ENCODE peak calls at places on chromosomes 11 and 22, in six cellular contexts. R, U, O, L, M and T are unnamed samples.

GRCh38 chr11:44746894-44747293 is 20.1 kb downstream of the TSPAN18 start:
- DNase-seq in O (no peak), U (no peak), R (no peak), M (no peak), L (no peak), T (peak; percentile 59)

GRCh38 chr22:44992166-44992565 is 17.6 kb downstream of the PHF21B start:
- DNase-seq in R (no peak), L (no peak), O (no peak), M (no peak), U (no peak), T (no peak)

GRCh38 chr11:33926954-33927552 is 35.2 kb upstream of the LMO2 start:
- DNase-seq in U (no peak), R (no peak), O (no peak), M (no peak), L (no peak), T (no peak)

GRCh38 chr22:38138961-38139360 is 28.5 kb upstream of the BAIAP2L2 start:
- DNase-seq in R (no peak), O (no peak), L (no peak), U (no peak), M (no peak), T (no peak)

GRCh38 chr22:30304495-30305244 is 15.4 kb upstream of the CASTOR1 start:
- DNase-seq in R (peak; percentile 23), L (no peak), M (peak; percentile 41), O (no peak), U (no peak), T (no peak)

GRCh38 chr11:61488651-61489291 is 19.8 kb upstream of the LRRC10B start:
- DNase-seq in R (peak; percentile 95), O (no peak), L (peak; percentile 80), U (peak; percentile 71), M (peak; percentile 10), T (peak; percentile 51)

GRCh38 chr11:75315439-75315805 is 36.0 kb downstream of the ARRB1 start:
- DNase-seq in O (no peak), U (no peak), L (no peak), M (no peak), R (no peak), T (no peak)

GRCh38 chr11:22785251-22785650 is 44.4 kb downstream of the SVIP start:
- DNase-seq in O (no peak), R (no peak), L (no peak), M (peak; percentile 86), U (peak; percentile 31), T (no peak)

GRCh38 chr11:70854891-70855556 is 397.4 kb downstream of the SHANK2 start:
- DNase-seq in R (peak; percentile 80), U (no peak), M (no peak), O (no peak), L (no peak), T (peak; percentile 88)

GRCh38 chr11:117230286-117230961 is 1.4 kb downstream of the PCSK7 start:
- DNase-seq in M (no peak), O (no peak), U (peak; percentile 26), L (no peak), R (no peak), T (no peak)

GRCh38 chr11:16572946-16573345 is 165.5 kb upstream of the C11orf58 start:
- DNase-seq in M (no peak), L (no peak), U (no peak), R (peak; percentile 22), O (no peak), T (no peak)

GRCh38 chr11:69000831-69001245 is 12.2 kb downstream of the MRGPRF start:
- DNase-seq in O (peak; percentile 38), R (no peak), L (no peak), U (peak; percentile 9), M (peak; percentile 91), T (peak; percentile 60)

GRCh38 chr22:37351268-37351667 is 69.0 kb downstream of the CYTH4 start:
- DNase-seq in U (no peak), L (no peak), O (no peak), M (no peak), R (no peak), T (no peak)

GRCh38 chr11:2096001-2096918 is 42.9 kb downstream of the IGF2 start:
- DNase-seq in U (no peak), L (no peak), R (no peak), O (peak; percentile 33), M (no peak), T (no peak)

GRCh38 chr11:74018331-74019005 is 9.6 kb upstream of the UCP3 start:
- DNase-seq in M (no peak), O (no peak), L (no peak), U (peak; percentile 97), R (peak; percentile 84), T (no peak)

GRCh38 chr11:70364745-70365535 is 33.4 kb upstream of the CTTN start:
- DNase-seq in O (no peak), R (no peak), U (peak; percentile 15), M (no peak), L (no peak), T (no peak)